ENCODE peak calls at places on chromosomes 5 and 9, in five cellular contexts. U is psoas muscle, M is astrocyte, N is stomach, P is upper lobe of right lung. H is an unnamed sample.

GRCh38 chr5:134568761-134569725 is 43.6 kb downstream of the JADE2 start:
- DNase-seq in U (peak; percentile 89), M (no peak), N (peak; percentile 91), P (peak; percentile 83), H (peak; percentile 90)

GRCh38 chr9:15206949-15207696 is 99.9 kb downstream of the TTC39B start:
- DNase-seq in U (no peak), M (no peak), N (no peak), P (no peak), H (no peak)

GRCh38 chr5:17794201-17794600 is 159.9 kb downstream of the TAF11L14 start:
- DNase-seq in U (no peak), M (no peak), N (no peak), P (no peak), H (no peak)

GRCh38 chr9:84366683-84367082 is 26.1 kb upstream of the SLC28A3 start:
- DNase-seq in U (no peak), M (no peak), N (no peak), P (no peak), H (no peak)

GRCh38 chr5:15286659-15287058 is 213.3 kb upstream of the FBXL7 start:
- DNase-seq in U (no peak), M (no peak), N (no peak), P (no peak), H (no peak)

GRCh38 chr5:141039517-141039916 is 11.7 kb upstream of the PCDHB1 start:
- DNase-seq in U (no peak), M (no peak), N (no peak), P (no peak), H (no peak)

GRCh38 chr5:131330031-131330430 is 66.2 kb downstream of the CDC42SE2 start:
- DNase-seq in U (no peak), M (no peak), N (no peak), P (no peak), H (no peak)

GRCh38 chr5:141692919-141693848 is 11.2 kb upstream of the ARAP3 start:
- DNase-seq in U (no peak), M (peak; percentile 60), N (no peak), P (no peak), H (no peak)

GRCh38 chr9:8613346-8613825 is 813.8 kb upstream of the DMAC1 start:
- DNase-seq in U (no peak), M (peak; percentile 3), N (no peak), P (no peak), H (no peak)

GRCh38 chr9:134488251-134488900 is 153.2 kb upstream of the COL5A1 start:
- DNase-seq in U (no peak), M (no peak), N (no peak), P (peak; percentile 65), H (peak; percentile 75)

GRCh38 chr5:37043693-37044092 is 167.1 kb downstream of the NIPBL start:
- DNase-seq in U (no peak), M (no peak), N (no peak), P (no peak), H (no peak)

GRCh38 chr9:13705913-13706312 is 426.4 kb upstream of the MPDZ start:
- DNase-seq in U (peak; percentile 61), M (peak; percentile 63), N (no peak), P (no peak), H (peak; percentile 85)

GRCh38 chr9:37350486-37351190 is 71.9 kb upstream of the GRHPR start:
- DNase-seq in U (no peak), M (peak; percentile 70), N (no peak), P (no peak), H (no peak)

GRCh38 chr9:81848472-81848871 is 79.8 kb upstream of the SPATA31D4 start:
- DNase-seq in U (no peak), M (peak; percentile 26), N (no peak), P (no peak), H (no peak)

GRCh38 chr9:81076131-81076530 is 613.2 kb downstream of the TLE1 start:
- DNase-seq in U (no peak), M (no peak), N (no peak), P (no peak), H (no peak)

GRCh38 chr9:124137009-124137943 is 120.5 kb upstream of the NEK6 start:
- DNase-seq in U (peak; percentile 83), M (no peak), N (no peak), P (no peak), H (no peak)

GRCh38 chr9:128155736-128156500 is 4.1 kb upstream of the BBLN start:
- DNase-seq in U (peak; percentile 33), M (no peak), N (no peak), P (no peak), H (no peak)

GRCh38 chr5:135319458-135319857 is 79.6 kb downstream of the MACROH2A1 start:
- DNase-seq in U (no peak), M (no peak), N (peak; percentile 24), P (no peak), H (peak; percentile 45)

GRCh38 chr9:33452828-33453271 is 5.5 kb upstream of the AQP3 start:
- DNase-seq in U (no peak), M (peak; percentile 72), N (peak; percentile 68), P (peak; percentile 90), H (no peak)

GRCh38 chr9:126420643-126421564 is 94.3 kb downstream of the MVB12B start:
- DNase-seq in U (no peak), M (peak; percentile 82), N (no peak), P (no peak), H (peak; percentile 31)

GRCh38 chr5:59206132-59206581 is 623.3 kb downstream of the RAB3C start:
- DNase-seq in U (no peak), M (peak; percentile 90), N (no peak), P (no peak), H (no peak)

GRCh38 chr5:113212244-113212920 is 222.4 kb downstream of the TSSK1B start:
- DNase-seq in U (no peak), M (peak; percentile 67), N (no peak), P (no peak), H (no peak)

GRCh38 chr5:158590936-158591863 is 508.5 kb downstream of the EBF1 start:
- DNase-seq in U (no peak), M (peak; percentile 63), N (no peak), P (no peak), H (no peak)

GRCh38 chr5:82348749-82349148 is 70.6 kb upstream of the RPS23 start:
- DNase-seq in U (no peak), M (peak; percentile 59), N (no peak), P (no peak), H (no peak)

GRCh38 chr5:82347213-82347947 is 69.2 kb upstream of the RPS23 start:
- DNase-seq in U (peak; percentile 66), M (peak; percentile 94), N (no peak), P (no peak), H (no peak)

GRCh38 chr5:82351754-82352145 is 73.6 kb upstream of the RPS23 start:
- DNase-seq in U (no peak), M (peak; percentile 76), N (no peak), P (no peak), H (no peak)

GRCh38 chr5:82352146-82352791 is 74.1 kb upstream of the RPS23 start:
- DNase-seq in U (no peak), M (peak; percentile 47), N (no peak), P (no peak), H (no peak)

GRCh38 chr5:82349651-82350050 is 71.5 kb upstream of the RPS23 start:
- DNase-seq in U (peak; percentile 66), M (no peak), N (no peak), P (no peak), H (no peak)
- TF ChIP-seq CTCF in U (no peak), M (peak; percentile 25), N (no peak), P (peak; percentile 44), H (no peak)

GRCh38 chr5:180817847-180818246 is 15.2 kb upstream of the MGAT1 start:
- DNase-seq in U (no peak), M (no peak), N (no peak), P (no peak), H (no peak)

GRCh38 chr5:180813418-180813817 is 10.8 kb upstream of the MGAT1 start:
- DNase-seq in U (no peak), M (no peak), N (no peak), P (peak; percentile 42), H (no peak)

GRCh38 chr5:180816608-180817534 is 14.3 kb upstream of the MGAT1 start:
- DNase-seq in U (no peak), M (peak; percentile 69), N (no peak), P (peak; percentile 72), H (no peak)

GRCh38 chr5:180818275-180818674 is 15.7 kb upstream of the MGAT1 start:
- DNase-seq in U (no peak), M (no peak), N (no peak), P (no peak), H (no peak)

GRCh38 chr5:180815241-180816031 is 12.8 kb upstream of the MGAT1 start:
- DNase-seq in U (no peak), M (no peak), N (no peak), P (peak; percentile 40), H (no peak)
- H3K27ac ChIP-seq in U (peak overlapping the region; percentile 74), M (no peak overlapping the region), N (peak overlapping the region; percentile 59), P (peak overlapping the region; percentile 97), H (no peak overlapping the region)

DNA sequence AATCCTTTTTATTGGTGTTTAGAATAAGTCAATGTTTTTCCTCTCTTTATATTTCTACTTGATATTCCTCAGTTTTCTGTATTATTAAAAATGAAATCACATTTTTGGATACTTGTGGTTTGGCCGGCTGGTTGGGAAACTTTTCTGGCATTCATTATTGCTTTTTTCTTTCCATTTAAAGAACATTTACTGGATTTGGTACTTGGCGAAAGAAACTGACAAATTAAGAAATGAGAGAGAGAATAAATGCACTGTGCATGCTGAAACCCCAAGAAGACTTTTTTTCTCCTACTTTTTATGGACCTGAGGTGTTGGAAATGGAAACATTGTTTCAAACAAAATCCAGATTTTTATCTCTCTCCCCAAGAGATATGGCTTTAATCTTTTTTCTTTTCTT is 128.3 kb downstream of the SNX18 start:
- DNase-seq in U (no peak), M (no peak), N (no peak), P (no peak), H (no peak)
- H3K4me3 ChIP-seq in U (no peak overlapping the region), M (no peak overlapping the region), N (no peak overlapping the region), P (no peak overlapping the region), H (peak overlapping the region; percentile 51)

GRCh38 chr5:171272996-171273970 is 35.8 kb upstream of the TLX3 start:
- DNase-seq in U (no peak), M (no peak), N (no peak), P (no peak), H (no peak)
- TF ChIP-seq CTCF in U (no peak), M (peak; percentile 32), N (no peak), P (no peak), H (no peak)

GRCh38 chr9:114884787-114885452 is 45.5 kb downstream of the TNFSF8 start:
- DNase-seq in U (no peak), M (no peak), N (peak; percentile 88), P (no peak), H (no peak)
- H3K27ac ChIP-seq in U (no peak overlapping the region), M (no peak overlapping the region), N (peak overlapping the region; percentile 50), P (peak overlapping the region; percentile 45), H (no peak overlapping the region)

H was measured in coronary artery.